ENCODE peak calls at places on chromosomes 2 and 18, in seven cellular contexts. T is PC-9, E is heart left ventricle, R is HCT116, D is astrocyte, G is MM.1S, X is PC-3. V is an unnamed sample.

GRCh38 chr18:67425724-67426123 is 90.8 kb downstream of the DSEL start:
- DNase-seq in T (peak; percentile 22), E (no peak), R (no peak), D (peak; percentile 98), G (no peak), X (peak; percentile 96), V (no peak)

GRCh38 chr2:96547751-96548161 is 11.2 kb downstream of the ARID5A start:
- DNase-seq in T (no peak), E (no peak), R (no peak), D (peak; percentile 57), G (no peak), X (no peak), V (no peak)

GRCh38 chr2:39881494-39881893 is 102.4 kb upstream of the THUMPD2 start:
- DNase-seq in T (no peak), E (no peak), R (no peak), D (no peak), G (no peak), X (peak; percentile 86), V (no peak)

GRCh38 chr2:43214253-43214652 is 12.2 kb downstream of the ZFP36L2 start:
- DNase-seq in T (no peak), E (no peak), R (no peak), D (no peak), G (no peak), X (no peak), V (no peak)

GRCh38 chr2:201260302-201260800 is at the start of gene CASP8:
- DNase-seq in T (peak; percentile 37), E (peak; percentile 25), R (no peak), D (peak; percentile 33), G (peak; percentile 91), X (peak; percentile 35), V (peak; percentile 57)

GRCh38 chr18:49971462-49971861 is 158.1 kb upstream of the ACAA2 start:
- DNase-seq in T (no peak), E (no peak), R (no peak), D (no peak), G (no peak), X (no peak), V (no peak)

GRCh38 chr2:160371251-160372009 is 122.2 kb downstream of the RBMS1 start:
- DNase-seq in T (no peak), E (peak; percentile 39), R (no peak), D (no peak), G (no peak), X (no peak), V (peak; percentile 89)

GRCh38 chr2:118443596-118443995 is 355.3 kb downstream of the INSIG2 start:
- DNase-seq in T (no peak), E (no peak), R (no peak), D (peak; percentile 92), G (no peak), X (peak; percentile 77), V (no peak)

GRCh38 chr18:1917546-1917945 is 653.8 kb downstream of the METTL4 start:
- DNase-seq in T (no peak), E (no peak), R (no peak), D (no peak), G (no peak), X (no peak), V (no peak)

GRCh38 chr2:10285578-10286198 is 17.0 kb upstream of the HPCAL1 start:
- DNase-seq in T (peak; percentile 94), E (peak; percentile 75), R (peak; percentile 71), D (no peak), G (no peak), X (peak; percentile 89), V (no peak)

GRCh38 chr2:100835253-100835652 is 15.3 kb downstream of the NPAS2 start:
- DNase-seq in T (no peak), E (no peak), R (no peak), D (no peak), G (no peak), X (no peak), V (no peak)

GRCh38 chr2:54579682-54580349 is 123.7 kb downstream of the SPTBN1 start:
- DNase-seq in T (no peak), E (no peak), R (no peak), D (no peak), G (peak; percentile 26), X (peak; percentile 89), V (no peak)

GRCh38 chr18:3088444-3088843 is 75.5 kb upstream of the LPIN2 start:
- DNase-seq in T (no peak), E (no peak), R (no peak), D (no peak), G (no peak), X (no peak), V (no peak)

GRCh38 chr2:240708457-240708856 is 16.8 kb downstream of the AQP12A start:
- DNase-seq in T (no peak), E (no peak), R (no peak), D (no peak), G (no peak), X (no peak), V (no peak)

GRCh38 chr2:122451040-122451439 is 695.6 kb downstream of the TSN start:
- DNase-seq in T (no peak), E (no peak), R (no peak), D (no peak), G (peak; percentile 43), X (peak; percentile 66), V (peak; percentile 64)

GRCh38 chr2:149826471-149827125 is 239.0 kb upstream of the MMADHC start:
- DNase-seq in T (no peak), E (no peak), R (no peak), D (peak; percentile 48), G (no peak), X (no peak), V (peak; percentile 55)

GRCh38 chr18:12884521-12885323 is 685 bp upstream of the PTPN2 start:
- DNase-seq in T (no peak), E (no peak), R (no peak), D (no peak), G (no peak), X (no peak), V (no peak)

GRCh38 chr2:199810422-199811250 is 40.4 kb downstream of the FTCDNL1 start:
- DNase-seq in T (no peak), E (no peak), R (no peak), D (no peak), G (no peak), X (no peak), V (no peak)

GRCh38 chr2:45412754-45413379 is 198.2 kb downstream of the SRBD1 start:
- DNase-seq in T (no peak), E (no peak), R (no peak), D (peak; percentile 16), G (peak; percentile 86), X (no peak), V (no peak)

GRCh38 chr2:78411284-78411683 is 614.2 kb upstream of the REG3G start:
- DNase-seq in T (no peak), E (no peak), R (no peak), D (no peak), G (no peak), X (no peak), V (peak; percentile 10)

GRCh38 chr18:10285283-10285640 is 169.2 kb upstream of the APCDD1 start:
- DNase-seq in T (no peak), E (no peak), R (no peak), D (no peak), G (no peak), X (no peak), V (peak; percentile 90)

GRCh38 chr2:159188449-159188848 is 98.1 kb downstream of the WDSUB1 start:
- DNase-seq in T (no peak), E (peak; percentile 29), R (no peak), D (no peak), G (no peak), X (no peak), V (no peak)

GRCh38 chr2:238601433-238602222 is 174.9 kb downstream of the ASB1 start:
- DNase-seq in T (no peak), E (no peak), R (no peak), D (peak; percentile 72), G (no peak), X (peak; percentile 12), V (no peak)
- H3K4me1 ChIP-seq in T (peaks cover 4% of the 10 kb centered on the region), E (peaks cover 28% of the 10 kb centered on the region), R (peaks cover 30% of the 10 kb centered on the region), D (peaks cover 17% of the 10 kb centered on the region), G (no peaks in the 10 kb centered on the region), X (peaks cover 16% of the 10 kb centered on the region), V (peaks cover 12% of the 10 kb centered on the region)

GRCh38 chr18:8411492-8411891 is 197.7 kb upstream of the RAB12 start:
- DNase-seq in T (no peak), E (no peak), R (no peak), D (no peak), G (no peak), X (no peak), V (no peak)
- H3K9me3 ChIP-seq in T (peaks cover 6% of the 10 kb centered on the region), E (peaks cover 36% of the 10 kb centered on the region), R (peaks cover 10% of the 10 kb centered on the region), D (peaks cover 5% of the 10 kb centered on the region), G (no peaks in the 10 kb centered on the region), X (peaks cover 9% of the 10 kb centered on the region), V (no peaks in the 10 kb centered on the region)

DNA sequence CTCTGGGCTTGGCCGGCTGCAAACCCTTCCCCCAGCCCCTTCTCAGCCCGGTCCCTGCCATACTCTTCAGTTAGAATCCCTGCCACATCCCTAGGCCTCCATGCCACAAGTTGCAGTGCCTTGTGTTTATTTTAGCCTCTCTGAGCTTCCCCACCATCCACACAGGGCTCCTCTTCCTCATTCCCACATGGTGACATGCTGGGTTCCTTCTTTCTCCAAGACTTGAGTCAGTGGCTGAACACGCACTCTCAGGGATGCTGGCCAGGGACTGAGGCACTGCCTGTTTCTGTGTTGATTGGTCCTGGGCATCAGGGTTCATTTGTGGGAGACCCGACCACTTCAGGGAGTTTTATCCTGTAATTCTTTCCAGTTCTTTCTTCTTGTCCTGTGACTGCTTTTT is 56.3 kb downstream of the KCNS3 start:
- DNase-seq in T (peak; percentile 12), E (no peak), R (no peak), D (peak; percentile 91), G (no peak), X (peak; percentile 28), V (no peak)
- H3K27ac ChIP-seq in T (no peak overlapping the region), E (no peak overlapping the region), R (no peak overlapping the region), D (peak overlapping the region; percentile 68), G (no peak overlapping the region), X (no peak overlapping the region), V (no peak overlapping the region)

DNA sequence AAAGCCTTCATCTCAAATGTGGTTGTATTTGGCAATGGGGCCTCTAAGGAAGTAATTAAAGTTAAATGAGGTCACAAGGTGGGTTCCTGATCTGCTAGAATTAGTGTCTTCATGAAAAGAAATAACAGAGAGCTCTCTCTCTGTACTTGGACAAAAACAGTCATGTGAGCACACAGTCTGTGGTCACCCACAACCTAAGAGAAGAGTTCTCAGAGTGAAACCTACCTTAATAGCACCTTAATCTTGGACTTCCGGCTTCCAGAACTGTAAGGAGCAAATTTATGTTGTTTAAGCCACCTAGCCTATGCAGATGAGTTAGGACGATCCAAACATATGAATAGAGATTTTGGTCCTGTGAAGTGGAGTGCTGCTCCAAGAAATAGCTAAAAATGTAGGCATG is 758.9 kb downstream of the LRRTM4 start:
- DNase-seq in T (no peak), E (no peak), R (no peak), D (no peak), G (peak; percentile 90), X (no peak), V (no peak)
- H3K4me1 ChIP-seq in T (no peaks in the 10 kb centered on the region), E (no peaks in the 10 kb centered on the region), R (no peaks in the 10 kb centered on the region), D (no peaks in the 10 kb centered on the region), G (peaks cover 22% of the 10 kb centered on the region), X (no peaks in the 10 kb centered on the region), V (no peaks in the 10 kb centered on the region)